ENCODE peak calls at places on chromosomes 6 and 20, in eight cellular contexts. B is uterus, P is esophagus squamous epithelium, S is adrenal gland, M is transverse colon, K is H54, X is HepG2, H is K562. W is an unnamed sample.

GRCh38 chr6:47044418-47044817 is 2.3 kb upstream of the ADGRF1 start:
- DNase-seq in H (no peak), B (no peak), P (no peak), X (no peak), K (no peak), S (no peak), M (peak), W (no peak)

GRCh38 chr20:54668271-54669053 is 193.1 kb downstream of the DOK5 start:
- DNase-seq in B (no peak), K (peak), M (peak), P (no peak), H (peak), S (no peak), X (peak), W (no peak)

GRCh38 chr6:167529684-167530335 is 204.9 kb downstream of the TTLL2 start:
- DNase-seq in H (no peak), K (no peak), B (no peak), P (no peak), X (peak), S (no peak), M (no peak), W (no peak)

GRCh38 chr6:46888031-46888430 is 33.7 kb downstream of the ADGRF5 start:
- DNase-seq in X (no peak), B (no peak), H (no peak), S (no peak), K (no peak), P (no peak), M (no peak), W (no peak)

GRCh38 chr6:15287670-15288069 is 41.8 kb downstream of the JARID2 start:
- DNase-seq in S (no peak), K (no peak), P (no peak), H (no peak), M (no peak), X (no peak), B (no peak), W (no peak)

GRCh38 chr6:37636112-37636511 is 61.6 kb downstream of the MDGA1 start:
- DNase-seq in K (no peak), P (no peak), H (no peak), X (no peak), B (no peak), S (no peak), M (no peak), W (no peak)

GRCh38 chr6:116041934-116042333 is 18.8 kb downstream of the FRK start:
- DNase-seq in K (no peak), M (no peak), P (no peak), H (no peak), X (no peak), S (no peak), B (no peak), W (no peak)

GRCh38 chr20:39960522-39961420 is 728.3 kb downstream of the MAFB start:
- DNase-seq in K (no peak), B (no peak), H (no peak), S (no peak), P (no peak), X (no peak), M (no peak), W (no peak)

GRCh38 chr20:63830821-63831593 is at the start of gene ZBTB46:
- DNase-seq in S (no peak), X (no peak), M (peak), B (peak), H (peak), K (peak), P (no peak), W (peak)

GRCh38 chr6:39642300-39642699 is 82.9 kb downstream of the KIF6 start:
- DNase-seq in M (no peak), P (no peak), S (no peak), X (no peak), K (no peak), B (no peak), H (no peak), W (no peak)

GRCh38 chr6:111661541-111662041 is 55.9 kb upstream of the TRAF3IP2 start:
- DNase-seq in S (no peak), X (no peak), B (no peak), P (no peak), H (no peak), K (no peak), M (peak), W (peak)

GRCh38 chr6:108721308-108721707 is 126.9 kb upstream of the ARMC2 start:
- DNase-seq in H (no peak), P (no peak), B (no peak), K (no peak), X (peak), S (no peak), M (no peak), W (no peak)

GRCh38 chr6:107110200-107110599 is 5.1 kb downstream of the BEND3 start:
- DNase-seq in P (no peak), S (no peak), B (no peak), X (no peak), K (no peak), M (no peak), H (no peak), W (no peak)

GRCh38 chr20:36786246-36786645 is 12.7 kb upstream of the DSN1 start:
- DNase-seq in H (no peak), M (no peak), B (no peak), P (no peak), K (no peak), S (no peak), X (no peak), W (peak)

GRCh38 chr6:69827491-69827890 is 30.7 kb upstream of the LMBRD1 start:
- DNase-seq in H (no peak), K (no peak), S (no peak), M (no peak), X (no peak), B (no peak), P (no peak), W (no peak)

DNA sequence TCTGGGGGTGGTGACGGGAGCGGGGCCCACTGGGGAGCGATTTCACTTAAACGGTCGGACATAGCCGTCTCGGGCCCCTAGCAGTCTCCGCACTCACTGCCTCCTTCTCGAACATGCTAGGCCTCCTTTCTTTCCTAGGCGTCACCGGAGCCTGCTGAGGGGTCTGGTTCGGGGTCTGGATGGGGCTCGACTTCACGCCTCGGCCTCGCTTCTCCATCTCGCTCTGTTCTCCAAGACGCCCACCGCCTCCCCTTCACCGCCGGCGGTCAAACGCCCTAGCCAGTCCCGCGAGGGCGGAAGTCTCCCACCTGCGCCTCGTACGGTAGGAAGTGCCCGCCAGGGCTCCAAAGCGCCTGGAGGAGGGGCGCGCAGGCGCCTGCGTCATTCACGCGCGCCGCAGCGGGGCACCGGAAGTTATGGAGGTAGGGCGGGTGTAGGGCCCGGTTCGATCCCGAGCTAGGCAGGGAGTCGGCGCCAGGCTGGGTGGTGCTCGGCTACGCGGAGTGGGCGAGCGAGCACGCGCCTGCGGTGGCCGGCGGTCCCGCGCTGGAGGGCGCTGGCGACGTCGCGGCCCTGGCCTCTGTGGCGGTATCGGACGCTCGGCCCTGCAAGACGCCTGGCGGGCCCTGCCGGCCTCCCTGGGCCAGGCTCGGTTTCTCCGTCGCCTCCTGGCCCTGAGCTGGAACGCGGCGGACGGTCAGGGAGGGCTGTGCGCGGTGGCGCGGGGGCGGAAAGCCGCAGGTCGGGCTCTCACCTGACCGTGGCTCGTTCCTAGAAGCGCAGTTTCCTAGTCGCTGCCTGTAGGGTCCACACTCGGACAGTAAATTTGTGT is at the start of the genes DYNLT2 and ERMARD:
- DNase-seq in X (peak), B (peak), P (peak), K (peak), S (peak), M (peak), H (peak), W (peak)
- TF ChIP-seq POLR2A in X (peak), B (peak), P (no peak), K (peak), S (peak), M (peak), H (peak), W (peak)

GRCh38 chr6:152983637-152984386 is 971 bp upstream of the FBXO5 start:
- DNase-seq in P (peak), H (no peak), X (peak), S (peak), B (peak), M (peak), K (peak), W (peak)
- TF ChIP-seq POLR2A in P (no peak), H (peak), X (peak), S (peak), B (no peak), M (peak), K (peak), W (peak)

GRCh38 chr20:50283922-50284810 is 93.5 kb downstream of the CEBPB start:
- DNase-seq in B (no peak), S (peak), M (peak), H (peak), X (peak), K (peak), P (no peak), W (peak)
- TF ChIP-seq POLR2A in B (no peak), S (no peak), M (no peak), H (no peak), X (no peak), K (no peak), P (no peak), W (peak)

GRCh38 chr6:31639043-31639442 is 13.4 kb downstream of the BAG6 start:
- DNase-seq in B (no peak), P (no peak), K (no peak), H (no peak), S (no peak), X (no peak), M (no peak), W (no peak)
- TF ChIP-seq POLR2A in B (no peak), P (no peak), K (no peak), H (no peak), S (no peak), X (no peak), M (no peak), W (no peak)

GRCh38 chr20:50191566-50192363 is 1.1 kb downstream of the CEBPB start:
- DNase-seq in M (peak), P (peak), B (no peak), X (peak), S (peak), H (peak), K (no peak), W (peak)

GRCh38 chr20:50190251-50191064 is at the start of gene CEBPB:
- DNase-seq in S (peak), P (peak), X (peak), H (peak), K (peak), B (peak), M (peak), W (peak)

GRCh38 chr20:50192364-50193168 is 1.9 kb downstream of the CEBPB start:
- DNase-seq in P (no peak), K (peak), H (peak), S (peak), X (peak), B (peak), M (peak), W (peak)

GRCh38 chr20:50189681-50190250 is 864 bp upstream of the CEBPB start:
- DNase-seq in P (no peak), X (peak), K (no peak), S (peak), M (peak), B (peak), H (peak), W (peak)

DNA sequence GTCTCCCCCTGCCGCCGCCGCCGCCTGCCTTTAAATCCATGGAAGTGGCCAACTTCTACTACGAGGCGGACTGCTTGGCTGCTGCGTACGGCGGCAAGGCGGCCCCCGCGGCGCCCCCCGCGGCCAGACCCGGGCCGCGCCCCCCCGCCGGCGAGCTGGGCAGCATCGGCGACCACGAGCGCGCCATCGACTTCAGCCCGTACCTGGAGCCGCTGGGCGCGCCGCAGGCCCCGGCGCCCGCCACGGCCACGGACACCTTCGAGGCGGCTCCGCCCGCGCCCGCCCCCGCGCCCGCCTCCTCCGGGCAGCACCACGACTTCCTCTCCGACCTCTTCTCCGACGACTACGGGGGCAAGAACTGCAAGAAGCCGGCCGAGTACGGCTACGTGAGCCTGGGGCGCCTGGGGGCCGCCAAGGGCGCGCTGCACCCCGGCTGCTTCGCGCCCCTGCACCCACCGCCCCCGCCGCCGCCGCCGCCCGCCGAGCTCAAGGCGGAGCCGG is 485 bp downstream of the CEBPB start:
- DNase-seq in M (peak), H (peak), K (no peak), S (no peak), P (no peak), B (peak), X (no peak), W (peak)
- TF ChIP-seq POLR2A in M (no peak), H (no peak), K (peak), S (no peak), P (no peak), B (no peak), X (no peak), W (no peak)

GRCh38 chr6:31620586-31621319 is at the start of gene PRRC2A:
- DNase-seq in P (no peak), B (peak), M (peak), H (peak), X (no peak), K (peak), S (peak), W (peak)
- TF ChIP-seq POLR2A in P (no peak), B (peak), M (no peak), H (peak), X (peak), K (peak), S (peak), W (peak)

GRCh38 chr20:44959896-44960852 is at the start of gene TOMM34:
- DNase-seq in X (peak), B (peak), M (peak), K (peak), S (peak), H (peak), P (peak), W (peak)
- TF ChIP-seq POLR2A in X (peak), B (peak), M (peak), K (peak), S (peak), H (peak), P (no peak), W (peak)

W was measured in upper lobe of left lung.